ENCODE peak calls at places on chromosomes 11 and 22, in seven cellular contexts. S, J, C, H, B, V and U are unnamed samples.

GRCh38 chr11:118156531-118157185 is 4.0 kb upstream of the SCN4B start:
- DNase-seq in S (no peak), J (no peak), C (no peak), H (no peak), B (peak; percentile 80), V (peak; percentile 60), U (no peak)

GRCh38 chr11:7501251-7501650 is 12.5 kb upstream of the PPFIBP2 start:
- DNase-seq in S (no peak), J (no peak), C (no peak), H (no peak), B (peak; percentile 64), V (no peak), U (no peak)

GRCh38 chr11:64745523-64746328 is 1.8 kb upstream of the RASGRP2 start:
- DNase-seq in S (peak; percentile 96), J (peak; percentile 60), C (peak; percentile 22), H (peak; percentile 94), B (peak; percentile 89), V (peak; percentile 86), U (peak; percentile 89)

GRCh38 chr11:73402834-73403185 is 26.6 kb downstream of the RELT start:
- DNase-seq in S (no peak), J (no peak), C (no peak), H (no peak), B (peak; percentile 60), V (no peak), U (no peak)

GRCh38 chr22:25563757-25564319 is 637 bp upstream of the GRK3 start:
- DNase-seq in S (no peak), J (peak; percentile 28), C (peak; percentile 6), H (no peak), B (no peak), V (no peak), U (peak; percentile 31)

GRCh38 chr11:134583397-134583990 is 171.5 kb upstream of the B3GAT1 start:
- DNase-seq in S (no peak), J (no peak), C (no peak), H (no peak), B (no peak), V (no peak), U (no peak)

GRCh38 chr11:130779943-130780342 is 136.3 kb downstream of the SNX19 start:
- DNase-seq in S (no peak), J (no peak), C (no peak), H (no peak), B (no peak), V (no peak), U (no peak)

GRCh38 chr11:4645974-4646373 is 2.2 kb downstream of the OR51E1 start:
- DNase-seq in S (no peak), J (no peak), C (no peak), H (peak; percentile 31), B (no peak), V (no peak), U (no peak)

GRCh38 chr11:77152846-77153245 is 24.8 kb downstream of the MYO7A start:
- DNase-seq in S (no peak), J (no peak), C (peak; percentile 18), H (no peak), B (no peak), V (no peak), U (no peak)

GRCh38 chr22:19873138-19873959 is 18.7 kb upstream of the GNB1L start:
- DNase-seq in S (peak; percentile 69), J (peak; percentile 78), C (no peak), H (no peak), B (peak; percentile 39), V (no peak), U (peak; percentile 65)

GRCh38 chr11:126790550-126790981 is 210.0 kb downstream of the KIRREL3 start:
- DNase-seq in S (no peak), J (no peak), C (peak; percentile 98), H (no peak), B (peak; percentile 79), V (no peak), U (no peak)

GRCh38 chr11:112962854-112963367 is 1.7 kb downstream of the NCAM1 start:
- DNase-seq in S (peak; percentile 78), J (peak; percentile 42), C (no peak), H (peak; percentile 71), B (peak; percentile 84), V (no peak), U (peak; percentile 55)

GRCh38 chr11:102683277-102683676 is 22.3 kb downstream of the MMP27 start:
- DNase-seq in S (no peak), J (no peak), C (no peak), H (no peak), B (peak; percentile 67), V (no peak), U (no peak)

GRCh38 chr22:46637711-46638600 is 17.8 kb downstream of the GRAMD4 start:
- DNase-seq in S (no peak), J (no peak), C (no peak), H (peak; percentile 10), B (no peak), V (no peak), U (no peak)

GRCh38 chr22:42892571-42893316 is 35.7 kb upstream of the ARFGAP3 start:
- DNase-seq in S (peak; percentile 90), J (no peak), C (no peak), H (no peak), B (no peak), V (no peak), U (no peak)

GRCh38 chr22:42895087-42895486 is 38.0 kb upstream of the ARFGAP3 start:
- DNase-seq in S (no peak), J (no peak), C (no peak), H (no peak), B (no peak), V (peak; percentile 31), U (no peak)

GRCh38 chr22:42893366-42894150 is 36.5 kb upstream of the ARFGAP3 start:
- DNase-seq in S (peak; percentile 84), J (no peak), C (no peak), H (no peak), B (no peak), V (peak; percentile 30), U (no peak)

GRCh38 chr22:42897960-42898359 is 40.9 kb upstream of the ARFGAP3 start:
- DNase-seq in S (no peak), J (no peak), C (no peak), H (no peak), B (no peak), V (no peak), U (no peak)

DNA sequence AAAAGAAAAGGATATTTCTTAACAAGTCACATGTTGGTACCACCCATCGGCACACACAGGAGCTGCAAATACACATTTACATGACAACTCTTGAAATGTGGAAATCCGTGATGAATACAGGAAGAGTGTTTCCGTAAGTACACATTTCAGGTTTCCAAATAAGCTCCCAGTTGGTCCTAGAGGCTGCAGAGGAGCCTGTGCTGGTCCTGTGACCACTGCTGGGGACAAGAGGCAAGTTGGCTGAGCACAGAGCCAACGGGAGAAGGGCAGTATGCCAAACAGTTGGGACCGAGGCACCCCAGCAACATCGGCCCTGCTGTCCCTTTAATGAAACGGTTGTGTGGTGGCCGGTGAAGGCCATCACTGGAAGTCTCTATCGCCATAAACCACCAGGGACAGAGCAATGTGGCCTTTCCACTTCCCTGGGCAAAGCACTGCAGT is 38.5 kb upstream of the ARFGAP3 start:
- DNase-seq in S (no peak), J (no peak), C (no peak), H (no peak), B (no peak), V (no peak), U (no peak)
- H3K4me1 ChIP-seq in S (peaks cover 79% of the 10 kb centered on the region), J (no peaks in the 10 kb centered on the region), C (no peaks in the 10 kb centered on the region), H (peaks cover 65% of the 10 kb centered on the region), B (no peaks in the 10 kb centered on the region), V (peaks cover 31% of the 10 kb centered on the region), U (peaks cover 17% of the 10 kb centered on the region)

GRCh38 chr11:40722179-40722795 is 737.2 kb downstream of the LRRC4C start:
- DNase-seq in S (no peak), J (no peak), C (peak; percentile 0), H (no peak), B (peak; percentile 85), V (no peak), U (no peak)
- TF ChIP-seq CTCF in S (no peak), J (no peak), C (peak; percentile 31), H (peak; percentile 34), B (peak; percentile 94), V (no peak), U (no peak)

GRCh38 chr11:47550288-47551052 is 2.5 kb downstream of the CELF1 start:
- DNase-seq in S (peak; percentile 64), J (no peak), C (no peak), H (no peak), B (no peak), V (no peak), U (no peak)

GRCh38 chr11:47552581-47553416 is at the start of gene CELF1:
- DNase-seq in S (peak; percentile 99), J (peak; percentile 92), C (peak; percentile 83), H (peak; percentile 92), B (peak; percentile 97), V (peak; percentile 93), U (peak; percentile 93)

GRCh38 chr11:47552086-47552580 is 799 bp downstream of the CELF1 start:
- DNase-seq in S (no peak), J (peak; percentile 57), C (peak; percentile 52), H (no peak), B (peak; percentile 80), V (no peak), U (no peak)

GRCh38 chr11:47553417-47553746 is 450 bp upstream of the CELF1 start:
- DNase-seq in S (no peak), J (no peak), C (no peak), H (no peak), B (no peak), V (no peak), U (no peak)

DNA sequence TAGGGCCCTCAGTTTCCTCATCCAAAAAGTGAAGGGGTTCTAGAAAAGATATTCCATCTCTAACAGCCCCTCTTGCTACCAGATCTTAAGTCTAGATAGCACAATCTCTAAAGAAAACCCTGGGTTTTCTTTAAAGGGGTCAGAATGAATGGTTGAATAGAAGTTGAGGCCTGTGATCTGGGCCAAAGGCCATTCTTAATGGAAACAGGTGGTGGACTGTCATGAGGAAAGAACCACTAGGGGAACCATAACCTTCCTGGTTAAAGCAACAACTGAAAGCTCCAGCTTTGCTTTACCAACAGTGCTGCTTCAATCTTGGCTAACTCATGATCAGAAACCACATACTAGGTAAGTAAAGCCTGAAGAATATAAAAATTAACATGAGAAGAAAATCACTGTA is 1.8 kb downstream of the CELF1 start:
- DNase-seq in S (no peak), J (no peak), C (peak; percentile 48), H (no peak), B (no peak), V (no peak), U (no peak)
- H3K4me3 ChIP-seq in S (peak overlapping the region; percentile 99), J (no peak overlapping the region), C (no peak overlapping the region), H (no peak overlapping the region), B (peak overlapping the region; percentile 88), V (peak overlapping the region; percentile 92), U (no peak overlapping the region)

GRCh38 chr11:45215098-45215497 is 68.7 kb downstream of the PRDM11 start:
- DNase-seq in S (no peak), J (no peak), C (no peak), H (no peak), B (no peak), V (no peak), U (no peak)

GRCh38 chr11:45213316-45213665 is 66.9 kb downstream of the PRDM11 start:
- DNase-seq in S (no peak), J (no peak), C (no peak), H (no peak), B (no peak), V (no peak), U (no peak)

GRCh38 chr11:45211732-45212131 is 65.3 kb downstream of the PRDM11 start:
- DNase-seq in S (no peak), J (no peak), C (no peak), H (no peak), B (no peak), V (no peak), U (no peak)

GRCh38 chr11:45212566-45213315 is 66.3 kb downstream of the PRDM11 start:
- DNase-seq in S (no peak), J (no peak), C (no peak), H (no peak), B (peak; percentile 85), V (no peak), U (no peak)

GRCh38 chr11:45213717-45214116 is 67.3 kb downstream of the PRDM11 start:
- DNase-seq in S (no peak), J (no peak), C (no peak), H (no peak), B (no peak), V (no peak), U (no peak)
- H3K4me1 ChIP-seq in S (peaks cover 23% of the 10 kb centered on the region), J (no peaks in the 10 kb centered on the region), C (no peaks in the 10 kb centered on the region), H (peaks cover 28% of the 10 kb centered on the region), B (no peaks in the 10 kb centered on the region), V (no peaks in the 10 kb centered on the region), U (peaks cover 4% of the 10 kb centered on the region)